ENCODE peak calls at places on chromosomes 12 and 14, in four cellular contexts. V, D, H and S are unnamed samples.

GRCh38 chr12:115305275-115305674 is 621.3 kb upstream of the TBX3 start:
- DNase-seq in V (no peak), D (no peak), H (no peak), S (no peak)

GRCh38 chr12:122081108-122081696 is 2.6 kb downstream of the MLXIP start:
- DNase-seq in V (no peak), D (no peak), H (no peak), S (no peak)

GRCh38 chr12:8057839-8058238 is 8.3 kb downstream of the C3AR1 start:
- DNase-seq in V (peak), D (no peak), H (no peak), S (no peak)

GRCh38 chr12:109653896-109654295 is 59.7 kb upstream of the FAM222A start:
- DNase-seq in V (no peak), D (no peak), H (no peak), S (no peak)

GRCh38 chr12:51264297-51264696 is 5.9 kb downstream of the SMAGP start:
- DNase-seq in V (no peak), D (no peak), H (no peak), S (no peak)

GRCh38 chr12:126811401-126811800 is 1455.6 kb upstream of the TMEM132C start:
- DNase-seq in V (no peak), D (no peak), H (no peak), S (no peak)

GRCh38 chr14:104923596-104924420 is 871 bp upstream of the PLD4 start:
- DNase-seq in V (no peak), D (no peak), H (no peak), S (no peak)

GRCh38 chr14:103697601-103698379 is 17.5 kb downstream of the XRCC3 start:
- DNase-seq in V (no peak), D (no peak), H (no peak), S (no peak)

GRCh38 chr14:25400607-25401206 is 350.8 kb upstream of the STXBP6 start:
- DNase-seq in V (peak), D (peak), H (no peak), S (peak)

GRCh38 chr12:51529586-51529985 is 61.4 kb upstream of the SCN8A start:
- DNase-seq in V (no peak), D (no peak), H (no peak), S (no peak)

GRCh38 chr14:103073876-103074698 is 9.9 kb upstream of the LBHD2 start:
- DNase-seq in V (no peak), D (no peak), H (no peak), S (no peak)

GRCh38 chr14:99224116-99224910 is 47.7 kb downstream of the BCL11B start:
- DNase-seq in V (no peak), D (peak), H (no peak), S (no peak)

GRCh38 chr12:117085318-117085947 is 13.8 kb downstream of the TESC start:
- DNase-seq in V (no peak), D (no peak), H (no peak), S (no peak)

GRCh38 chr14:23130875-23131274 is 11.8 kb upstream of the CEBPE start:
- DNase-seq in V (no peak), D (no peak), H (no peak), S (no peak)

GRCh38 chr14:95185452-95186392 is 28.4 kb upstream of the DICER1 start:
- DNase-seq in V (peak), D (no peak), H (no peak), S (no peak)

GRCh38 chr12:27012239-27012981 is 1.8 kb downstream of the TM7SF3 start:
- DNase-seq in V (no peak), D (no peak), H (no peak), S (no peak)

GRCh38 chr14:51211149-51211548 is 28.9 kb upstream of the TMX1 start:
- DNase-seq in V (peak), D (no peak), H (no peak), S (no peak)

GRCh38 chr12:42541965-42542364 is 47.6 kb downstream of the PRICKLE1 start:
- DNase-seq in V (no peak), D (no peak), H (no peak), S (no peak)

GRCh38 chr12:132444957-132445883 is 44.7 kb upstream of the FBRSL1 start:
- DNase-seq in V (no peak), D (peak), H (no peak), S (no peak)

GRCh38 chr14:85313801-85314207 is 216.1 kb upstream of the FLRT2 start:
- DNase-seq in V (peak), D (no peak), H (no peak), S (peak)

GRCh38 chr12:94174576-94174975 is 26.2 kb downstream of the PLXNC1 start:
- DNase-seq in V (no peak), D (no peak), H (no peak), S (no peak)

GRCh38 chr14:72614365-72614764 is 279.5 kb downstream of the DPF3 start:
- DNase-seq in V (no peak), D (no peak), H (no peak), S (no peak)

GRCh38 chr12:60684988-60685655 is 1089.3 kb downstream of the SLC16A7 start:
- DNase-seq in V (no peak), D (no peak), H (no peak), S (no peak)

GRCh38 chr14:68543516-68543915 is 249.4 kb downstream of the ZFP36L1 start:
- DNase-seq in V (no peak), D (no peak), H (no peak), S (no peak)
- H3K9ac ChIP-seq in V (no peak), D (no peak), H (no peak), S (no peak)

GRCh38 chr12:2311001-2311778 is 258.4 kb downstream of the CACNA1C start:
- DNase-seq in V (peak), D (no peak), H (no peak), S (no peak)
- H4K8ac ChIP-seq in V (peak), D (no peak), H (no peak), S (no peak)

GRCh38 chr14:65332141-65332871 is 80.2 kb upstream of the FUT8 start:
- DNase-seq in V (no peak), D (no peak), H (no peak), S (no peak)
- H4K91ac ChIP-seq in V (no peak), D (no peak), H (no peak), S (no peak)

GRCh38 chr12:80472912-80473500 is 29.0 kb downstream of the PTPRQ start:
- DNase-seq in V (peak), D (no peak), H (no peak), S (peak)

GRCh38 chr12:80470403-80470802 is 26.4 kb downstream of the PTPRQ start:
- DNase-seq in V (no peak), D (peak), H (no peak), S (no peak)

GRCh38 chr12:80469681-80470080 is 25.6 kb downstream of the PTPRQ start:
- DNase-seq in V (no peak), D (no peak), H (no peak), S (no peak)

DNA sequence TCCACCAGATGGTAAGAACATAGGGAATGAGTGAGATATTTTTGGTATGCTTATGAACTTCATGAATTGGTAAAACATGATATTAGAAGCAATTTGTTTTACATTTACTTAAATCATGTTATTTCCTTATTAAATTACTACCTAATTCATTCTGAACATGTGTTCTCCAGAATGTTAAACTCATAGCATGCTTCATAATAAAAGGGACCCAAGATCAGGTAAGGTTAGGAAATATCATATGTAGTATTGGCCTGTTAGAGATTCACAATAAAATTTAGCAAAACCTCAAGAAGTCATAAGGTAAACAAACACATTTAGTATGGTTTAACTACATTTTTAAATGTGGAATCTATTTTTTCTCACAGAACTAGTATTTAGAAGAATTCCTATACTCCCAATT is 28.2 kb downstream of the PTPRQ start:
- DNase-seq in V (peak), D (no peak), H (no peak), S (no peak)
- H3K9ac ChIP-seq in V (no peak), D (no peak), H (no peak), S (no peak)

DNA sequence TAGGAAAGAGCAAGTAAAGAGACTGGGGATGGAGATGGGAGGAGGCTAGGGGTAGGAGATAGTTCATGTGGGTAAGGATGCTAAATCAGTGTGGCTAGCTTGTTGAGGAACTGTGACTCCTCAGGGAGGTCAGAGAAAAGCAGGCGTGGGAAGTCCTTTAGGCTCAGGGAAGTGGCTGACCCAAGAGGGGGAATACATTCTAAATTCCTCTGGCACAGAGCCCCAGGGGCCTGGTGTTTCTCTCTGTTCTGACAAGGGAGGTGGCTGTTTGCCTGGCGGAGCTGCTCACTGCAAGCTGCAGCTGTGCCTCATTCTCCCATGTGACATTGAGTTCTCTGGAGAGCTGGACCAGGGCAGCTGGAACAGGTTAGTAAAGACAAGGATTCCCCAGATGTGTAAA is 152.2 kb upstream of the SLC38A2 start:
- DNase-seq in V (peak), D (no peak), H (no peak), S (no peak)
- H4K8ac ChIP-seq in V (peak), D (no peak), H (no peak), S (no peak)

DNA sequence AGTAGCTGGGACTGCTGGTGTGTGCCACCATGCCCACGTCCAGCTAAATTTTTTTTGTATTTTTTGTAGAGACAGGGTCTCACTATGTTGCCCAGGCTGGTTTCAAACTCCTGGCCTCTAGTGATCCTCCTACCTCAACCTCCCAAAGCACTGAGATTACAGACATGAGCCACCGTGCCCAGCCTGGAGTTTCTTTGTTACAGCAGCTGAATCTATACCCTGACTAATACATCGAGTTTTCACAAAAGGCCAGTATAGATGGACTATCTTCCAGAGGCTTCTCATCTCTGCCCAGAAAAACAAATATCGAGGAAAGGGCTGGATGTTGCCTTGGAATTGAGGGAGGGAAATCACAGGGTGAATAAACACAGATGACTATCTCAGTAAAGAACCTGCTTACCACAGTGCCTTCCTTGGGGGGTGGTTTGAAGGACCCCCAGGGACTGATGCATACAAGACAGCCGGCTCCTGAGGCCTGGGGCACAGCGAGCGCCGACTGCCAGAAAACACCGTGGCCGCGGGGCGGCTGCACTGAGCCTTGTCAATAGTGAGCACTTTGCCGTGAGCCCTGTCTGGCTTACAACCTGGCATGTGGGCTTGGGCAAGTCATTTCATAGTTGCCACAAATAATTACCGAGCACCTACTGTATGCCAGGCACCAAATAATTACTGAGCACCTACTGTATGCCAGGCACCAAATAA is 111.9 kb downstream of the SCARB1 start:
- DNase-seq in V (no peak), D (no peak), H (no peak), S (no peak)
- H4K91ac ChIP-seq in V (no peak), D (no peak), H (no peak), S (no peak)

GRCh38 chr14:54219281-54220121 is 177.3 kb upstream of the CDKN3 start:
- DNase-seq in V (no peak), D (peak), H (peak), S (no peak)
- H3K9ac ChIP-seq in V (no peak), D (no peak), H (no peak), S (peak)